ENCODE peak calls at places on chromosomes 11 and 22, in ten cellular contexts. R, L, Z, J, K, I, X, Q, P and T are unnamed samples.

GRCh38 chr11:65793144-65793581 is 6.3 kb downstream of the OVOL1 start:
- DNase-seq in Z (no peak), X (no peak), L (no peak), P (no peak), Q (no peak), R (peak; percentile 23), I (no peak), J (no peak), K (no peak), T (no peak)

GRCh38 chr11:86596861-86597632 is 75.4 kb downstream of the ME3 start:
- DNase-seq in R (no peak), L (no peak), Q (no peak), P (no peak), I (no peak), K (no peak), Z (peak; percentile 61), X (no peak), J (no peak), T (no peak)

GRCh38 chr11:15175780-15176179 is 61.1 kb downstream of the INSC start:
- DNase-seq in J (no peak), L (no peak), Q (no peak), I (no peak), X (no peak), K (no peak), Z (no peak), R (no peak), P (no peak), T (no peak)

GRCh38 chr11:27153136-27153535 is 112.5 kb downstream of the BBOX1 start:
- DNase-seq in J (no peak), R (no peak), X (no peak), Z (peak; percentile 10), L (no peak), K (no peak), Q (no peak), I (no peak), P (no peak), T (no peak)

GRCh38 chr22:43449205-43449830 is 37.5 kb downstream of the MPPED1 start:
- DNase-seq in J (no peak), Z (no peak), I (no peak), L (no peak), K (no peak), Q (no peak), R (no peak), P (no peak), X (no peak), T (no peak)

GRCh38 chr11:72519220-72519881 is 85.0 kb upstream of the CLPB start:
- DNase-seq in X (no peak), P (peak; percentile 18), R (no peak), J (no peak), Q (no peak), Z (no peak), K (no peak), I (no peak), L (no peak), T (no peak)

GRCh38 chr11:61023086-61024035 is 51.9 kb downstream of the CD6 start:
- DNase-seq in X (no peak), J (no peak), K (no peak), I (no peak), R (peak; percentile 41), P (no peak), Q (no peak), Z (no peak), L (no peak), T (no peak)

GRCh38 chr11:24585192-24585591 is 88.3 kb downstream of the LUZP2 start:
- DNase-seq in K (no peak), R (no peak), Q (no peak), I (no peak), X (no peak), Z (no peak), P (peak; percentile 12), L (no peak), J (no peak), T (no peak)

GRCh38 chr11:112279901-112280267 is 19.2 kb upstream of the PLET1 start:
- DNase-seq in I (no peak), R (peak; percentile 68), K (no peak), P (peak; percentile 59), J (peak; percentile 44), Q (peak; percentile 26), Z (no peak), X (peak; percentile 50), L (peak; percentile 75), T (peak; percentile 71)

GRCh38 chr11:40360206-40360798 is 1099.2 kb downstream of the LRRC4C start:
- DNase-seq in I (no peak), L (no peak), Z (no peak), P (no peak), J (no peak), Q (no peak), K (no peak), R (no peak), X (no peak), T (no peak)

GRCh38 chr11:36098046-36098445 is 154.2 kb downstream of the LDLRAD3 start:
- DNase-seq in X (no peak), I (no peak), Z (no peak), R (no peak), P (no peak), K (no peak), J (no peak), Q (no peak), L (no peak), T (no peak)

GRCh38 chr11:1481861-1482441 is 4.6 kb downstream of the MOB2 start:
- DNase-seq in J (no peak), I (no peak), X (no peak), K (no peak), L (no peak), Q (no peak), R (no peak), Z (no peak), P (no peak), T (no peak)

GRCh38 chr22:50139843-50140415 is 30.6 kb upstream of the PANX2 start:
- DNase-seq in I (no peak), R (no peak), Q (no peak), X (no peak), Z (no peak), J (no peak), K (no peak), L (no peak), P (no peak), T (peak; percentile 75)

GRCh38 chr11:113255096-113255495 is 59.3 kb upstream of the TTC12 start:
- DNase-seq in Z (peak; percentile 62), L (no peak), J (no peak), P (no peak), K (peak; percentile 29), R (no peak), I (no peak), X (no peak), Q (no peak), T (no peak)

GRCh38 chr22:45910928-45911467 is 66.0 kb downstream of the WNT7B start:
- DNase-seq in L (no peak), P (no peak), Z (no peak), X (no peak), I (no peak), Q (no peak), R (no peak), K (no peak), J (no peak), T (no peak)

GRCh38 chr22:40009231-40009769 is 14.5 kb downstream of the FAM83F start:
- DNase-seq in I (no peak), J (no peak), P (no peak), R (peak; percentile 67), Z (no peak), Q (no peak), X (no peak), L (no peak), K (no peak), T (no peak)

GRCh38 chr11:92500463-92500862 is 275.8 kb downstream of the FAT3 start:
- DNase-seq in I (no peak), K (no peak), R (no peak), Q (no peak), P (peak; percentile 1), Z (no peak), X (no peak), L (no peak), J (no peak), T (no peak)

GRCh38 chr22:23264610-23265388 is 84.5 kb downstream of the BCR start:
- DNase-seq in R (no peak), K (no peak), Z (no peak), L (no peak), X (no peak), Q (no peak), J (no peak), P (no peak), I (no peak), T (no peak)

GRCh38 chr22:45804986-45805325 is 133.3 kb downstream of the ATXN10 start:
- DNase-seq in J (no peak), L (no peak), X (peak; percentile 98), K (peak; percentile 96), I (peak; percentile 67), P (peak; percentile 97), Z (peak; percentile 94), R (no peak), Q (no peak), T (no peak)